ENCODE peak calls at places on chromosomes 12 and 14, in seven cellular contexts. K is foreskin fibroblast, R is endothelial cell of umbilical vein, G is cardiac muscle cell, P is MCF 10A, O is AG04450, L is left ventricle myocardium inferior. D is an unnamed sample.

GRCh38 chr12:116849216-116849615 is 32.0 kb downstream of the HRK start:
- DNase-seq in K (no peak), R (no peak), G (no peak), P (no peak), O (no peak), L (no peak), D (no peak)

GRCh38 chr14:83041224-83041623 is 1507.6 kb upstream of the SEL1L start:
- DNase-seq in K (no peak), R (no peak), G (no peak), P (no peak), O (no peak), L (no peak), D (no peak)

GRCh38 chr12:49553512-49554088 is 14.3 kb downstream of the MCRS1 start:
- DNase-seq in K (peak), R (peak), G (no peak), P (peak), O (no peak), L (no peak), D (no peak)

GRCh38 chr14:61420326-61420725 is 98.9 kb downstream of the PRKCH start:
- DNase-seq in K (peak), R (peak), G (no peak), P (peak), O (no peak), L (no peak), D (no peak)

GRCh38 chr12:45849289-45849688 is 119.8 kb downstream of the ARID2 start:
- DNase-seq in K (no peak), R (no peak), G (no peak), P (no peak), O (no peak), L (no peak), D (no peak)

GRCh38 chr12:666766-667308 is 3.6 kb upstream of the NINJ2 start:
- DNase-seq in K (peak), R (no peak), G (no peak), P (peak), O (no peak), L (no peak), D (no peak)

GRCh38 chr14:103594265-103594664 is 31.5 kb downstream of the COA8 start:
- DNase-seq in K (peak), R (no peak), G (peak), P (peak), O (no peak), L (peak), D (no peak)

GRCh38 chr12:43957732-43958131 is 121.9 kb downstream of the TMEM117 start:
- DNase-seq in K (peak), R (peak), G (peak), P (peak), O (peak), L (no peak), D (no peak)

GRCh38 chr12:54388214-54389138 is 3.9 kb upstream of the ZNF385A start:
- DNase-seq in K (peak), R (no peak), G (no peak), P (no peak), O (no peak), L (no peak), D (no peak)

GRCh38 chr12:109763201-109763841 is 49.7 kb downstream of the FAM222A start:
- DNase-seq in K (peak), R (peak), G (peak), P (peak), O (no peak), L (no peak), D (peak)

GRCh38 chr12:99765469-99766114 is 118.0 kb downstream of the GARIN6 start:
- DNase-seq in K (no peak), R (no peak), G (no peak), P (no peak), O (no peak), L (no peak), D (no peak)

GRCh38 chr14:75301666-75302325 is 23.2 kb downstream of the FOS start:
- DNase-seq in K (peak), R (peak), G (peak), P (peak), O (no peak), L (peak), D (peak)

GRCh38 chr12:1517007-1517406 is 77.4 kb downstream of the FBXL14 start:
- DNase-seq in K (peak), R (no peak), G (peak), P (peak), O (no peak), L (no peak), D (no peak)

GRCh38 chr12:47816646-47817271 is 2.9 kb downstream of the HDAC7 start:
- DNase-seq in K (peak), R (peak), G (no peak), P (no peak), O (no peak), L (no peak), D (no peak)

GRCh38 chr12:50101663-50102062 is 2.1 kb upstream of the GPD1 start:
- DNase-seq in K (peak), R (peak), G (peak), P (peak), O (peak), L (no peak), D (no peak)

GRCh38 chr12:89892426-89892825 is 183.8 kb upstream of the ATP2B1 start:
- DNase-seq in K (peak), R (no peak), G (no peak), P (no peak), O (no peak), L (no peak), D (no peak)

GRCh38 chr12:10143205-10143604 is 13.2 kb upstream of the CLEC7A start:
- DNase-seq in K (peak), R (peak), G (peak), P (no peak), O (no peak), L (no peak), D (no peak)

GRCh38 chr12:32502693-32503510 is 103.5 kb downstream of the FGD4 start:
- DNase-seq in K (peak), R (peak), G (peak), P (peak), O (no peak), L (no peak), D (no peak)

GRCh38 chr14:103949386-103949785 is 7.1 kb upstream of the RD3L start:
- DNase-seq in K (no peak), R (no peak), G (peak), P (peak), O (no peak), L (no peak), D (no peak)

GRCh38 chr14:74085047-74085637 is 386 bp downstream of the LIN52 start:
- DNase-seq in K (peak), R (no peak), G (peak), P (peak), O (no peak), L (no peak), D (peak)

GRCh38 chr14:72787841-72788240 is 106.1 kb downstream of the DPF3 start:
- DNase-seq in K (no peak), R (no peak), G (no peak), P (no peak), O (no peak), L (no peak), D (no peak)

GRCh38 chr12:52168019-52168717 is 23.6 kb downstream of the KRT80 start:
- DNase-seq in K (peak), R (peak), G (no peak), P (peak), O (no peak), L (no peak), D (no peak)

GRCh38 chr12:106493531-106493930 is 89.3 kb upstream of the RFX4 start:
- DNase-seq in K (no peak), R (no peak), G (no peak), P (no peak), O (no peak), L (no peak), D (no peak)

GRCh38 chr14:54567634-54568561 is 970 bp downstream of the SAMD4A start:
- DNase-seq in K (peak), R (peak), G (peak), P (peak), O (no peak), L (peak), D (peak)

GRCh38 chr14:80634106-80634758 is 307.3 kb downstream of the CEP128 start:
- DNase-seq in K (peak), R (peak), G (peak), P (peak), O (no peak), L (no peak), D (no peak)

GRCh38 chr14:50364792-50365191 is 31.9 kb downstream of the CDKL1 start:
- DNase-seq in K (no peak), R (no peak), G (no peak), P (no peak), O (no peak), L (no peak), D (no peak)

GRCh38 chr12:64006211-64006610 is 161.7 kb downstream of the SRGAP1 start:
- DNase-seq in K (no peak), R (no peak), G (peak), P (no peak), O (no peak), L (no peak), D (no peak)

GRCh38 chr12:75479963-75480461 is 543 bp upstream of the GLIPR1 start:
- DNase-seq in K (peak), R (peak), G (peak), P (peak), O (no peak), L (no peak), D (no peak)

GRCh38 chr14:106694638-106695393 is 1168.4 kb downstream of the TMEM121 start:
- DNase-seq in K (no peak), R (no peak), G (no peak), P (peak), O (no peak), L (peak), D (peak)

GRCh38 chr14:106686533-106686932 is 1160.2 kb downstream of the TMEM121 start:
- DNase-seq in K (no peak), R (no peak), G (no peak), P (no peak), O (no peak), L (no peak), D (no peak)

GRCh38 chr14:106690333-106690891 is 1164.0 kb downstream of the TMEM121 start:
- DNase-seq in K (no peak), R (no peak), G (no peak), P (no peak), O (no peak), L (no peak), D (no peak)

DNA sequence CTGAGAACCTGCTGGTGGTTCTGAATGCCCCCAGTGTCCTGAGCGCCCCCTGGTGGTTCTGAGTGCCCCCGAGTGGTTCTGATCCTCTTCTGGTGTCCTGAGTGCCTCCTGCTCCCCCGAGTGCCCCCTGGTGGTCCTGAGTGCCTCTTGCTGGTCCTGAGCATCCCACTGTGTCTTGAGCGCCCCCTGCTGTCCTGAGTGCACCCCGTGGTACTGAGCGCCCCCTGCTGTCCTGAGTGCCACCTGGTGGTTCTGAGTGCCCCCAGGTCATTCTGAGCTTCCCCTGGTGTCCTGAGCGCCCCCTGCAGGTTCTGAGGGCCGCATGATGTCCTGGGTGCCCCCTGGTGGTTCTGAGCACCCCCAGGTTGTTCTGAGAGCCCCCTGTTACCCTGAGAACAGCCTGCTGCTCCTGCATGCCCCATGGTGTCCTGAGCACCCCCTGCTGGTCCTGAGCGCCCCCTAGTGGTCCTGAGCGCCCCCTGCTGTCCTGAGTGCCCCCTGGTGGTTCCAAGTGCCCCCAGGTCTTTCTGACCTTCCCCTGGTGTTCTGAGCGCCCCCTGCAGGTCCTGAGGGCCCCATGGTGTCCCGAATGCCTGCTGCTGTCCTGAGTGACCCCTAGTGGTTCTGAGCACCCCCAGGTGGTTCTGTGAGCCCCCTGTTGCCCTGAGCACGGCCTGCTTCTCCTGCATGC is 1165.4 kb downstream of the TMEM121 start:
- DNase-seq in K (no peak), R (no peak), G (no peak), P (no peak), O (no peak), L (peak), D (peak)
- TF ChIP-seq CTCF in K (no peak), R (no peak), G (no peak), P (peak), O (no peak), L (no peak), D (peak)

DNA sequence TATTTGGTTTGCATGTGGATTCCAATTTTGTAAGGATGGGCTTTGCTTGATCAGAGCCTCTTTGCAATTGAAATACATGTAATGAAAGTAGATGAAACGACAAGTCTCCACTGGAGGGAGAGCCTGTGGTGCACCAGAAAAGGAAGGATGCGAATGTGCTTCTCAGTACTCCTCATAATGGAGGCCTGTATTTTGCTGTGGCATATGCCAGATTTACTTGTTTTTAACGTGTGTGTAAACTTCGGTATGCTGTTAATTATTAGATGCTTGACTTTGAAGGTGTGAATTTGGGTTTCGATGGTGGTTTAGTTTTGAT is 2.8 kb downstream of the DYRK2 start:
- DNase-seq in K (peak), R (peak), G (peak), P (peak), O (no peak), L (no peak), D (no peak)
- TF ChIP-seq CTCF in K (peak), R (no peak), G (peak), P (peak), O (peak), L (peak), D (no peak)

DNA sequence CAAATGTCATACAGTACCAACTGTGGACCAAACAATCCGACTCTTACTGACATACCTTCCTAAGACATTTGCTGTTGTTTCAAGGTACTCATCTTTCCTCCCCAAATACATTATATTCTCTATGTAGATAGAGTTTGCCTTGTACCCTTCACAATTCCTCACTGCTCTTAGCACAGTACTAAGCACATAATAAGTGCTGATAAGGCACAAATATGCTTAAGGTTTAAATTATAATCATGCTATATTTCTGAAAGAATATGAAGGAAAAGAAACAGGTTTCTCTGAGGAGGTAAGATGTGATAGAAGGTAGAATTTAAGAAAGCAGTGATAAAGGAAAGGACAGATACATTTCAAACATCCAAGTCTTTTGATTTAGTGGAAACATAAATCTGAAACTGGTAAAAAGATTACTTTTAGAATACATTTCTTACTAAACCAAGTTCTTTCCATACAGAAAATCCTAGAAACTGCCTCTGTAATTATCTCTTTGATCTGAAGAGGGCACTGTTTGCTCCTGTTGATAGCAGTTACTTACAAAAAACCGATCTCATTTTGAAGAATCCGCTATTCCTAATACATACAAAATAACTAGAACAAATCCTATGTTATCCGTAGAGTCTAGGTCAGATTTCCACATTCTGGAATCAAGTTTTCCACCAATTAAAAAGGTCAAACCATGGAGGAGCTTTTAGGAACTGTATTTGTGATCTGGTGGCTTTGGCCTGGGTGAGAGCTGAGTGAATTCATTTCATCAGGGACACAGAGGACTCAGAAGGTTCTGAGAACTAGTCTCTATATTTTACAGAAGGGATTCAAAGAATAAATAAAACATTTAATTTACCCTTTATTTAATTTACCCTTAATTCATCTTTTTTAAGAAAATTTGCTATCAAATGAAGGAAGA is 311.9 kb downstream of the DAD1 start:
- DNase-seq in K (peak), R (peak), G (peak), P (peak), O (no peak), L (no peak), D (no peak)
- TF ChIP-seq CTCF in K (peak), R (peak), G (peak), P (peak), O (peak), L (peak), D (peak)

DNA sequence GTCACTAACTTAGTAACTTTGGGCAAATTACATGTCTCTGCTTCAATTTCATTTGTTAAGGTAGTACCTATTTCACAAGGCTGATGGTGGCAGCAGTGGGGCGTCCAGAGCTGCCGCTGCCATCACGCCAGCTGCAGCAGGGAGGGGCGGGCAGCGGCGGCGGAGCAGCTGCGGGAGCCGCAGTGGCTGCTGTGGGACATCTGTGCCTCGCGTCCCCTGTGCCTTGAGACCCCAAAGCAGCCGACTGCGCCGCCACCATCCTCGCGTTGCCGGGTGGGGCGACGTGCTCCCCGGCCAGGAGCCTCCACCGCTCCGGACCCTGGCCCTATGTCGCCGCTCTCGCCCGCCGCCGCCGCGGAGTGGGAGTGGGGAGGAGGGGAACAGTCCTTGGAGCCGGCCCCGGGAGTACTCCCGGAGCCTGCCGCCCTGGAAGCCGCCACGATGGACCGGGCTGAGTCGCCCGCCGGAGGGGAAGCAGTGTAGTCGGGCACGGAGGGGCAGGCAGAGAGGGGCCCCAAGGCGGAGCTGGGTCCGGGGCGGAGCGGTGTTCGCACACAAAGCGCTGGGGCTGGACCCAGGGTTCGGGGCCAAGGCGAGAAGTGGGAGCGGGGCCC is 51.4 kb downstream of the A2M start:
- DNase-seq in K (peak), R (peak), G (peak), P (peak), O (no peak), L (peak), D (peak)
- TF ChIP-seq CTCF in K (peak), R (peak), G (no peak), P (peak), O (no peak), L (peak), D (peak)

DNA sequence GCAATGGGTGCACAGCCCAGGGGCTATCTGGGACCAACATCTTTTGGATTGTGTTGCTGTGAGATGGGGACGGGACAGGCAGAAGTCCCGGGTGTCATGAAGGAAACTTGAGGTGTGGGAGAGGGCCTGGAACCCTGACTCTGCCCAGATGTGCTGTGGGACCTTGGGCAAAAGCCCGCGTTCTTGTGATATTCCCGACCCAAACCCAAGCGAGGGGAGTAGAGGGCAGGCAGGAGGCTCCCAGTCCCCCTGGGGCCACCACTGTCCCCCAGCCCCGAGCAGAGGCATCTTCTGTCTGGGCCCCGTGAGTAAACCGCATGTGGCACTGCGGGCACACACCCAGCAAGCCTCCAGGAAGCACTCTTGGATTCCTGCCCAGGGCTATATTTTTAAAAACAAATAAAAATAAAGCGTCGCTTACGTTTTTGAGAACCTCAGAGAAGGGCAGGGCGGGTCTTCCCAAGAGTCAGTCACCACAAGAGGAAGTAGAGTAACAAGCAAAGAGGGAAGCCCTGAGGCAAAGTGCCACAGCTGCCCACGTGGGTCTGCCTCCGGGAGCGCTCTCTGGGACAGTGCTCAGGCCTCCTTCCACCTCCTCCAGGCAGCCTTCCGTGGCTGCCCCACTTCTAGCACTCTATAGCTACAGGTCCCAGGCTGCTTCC is 39.5 kb downstream of the BEGAIN start:
- DNase-seq in K (peak), R (peak), G (peak), P (peak), O (no peak), L (peak), D (peak)
- TF ChIP-seq CTCF in K (no peak), R (no peak), G (no peak), P (no peak), O (no peak), L (no peak), D (no peak)

DNA sequence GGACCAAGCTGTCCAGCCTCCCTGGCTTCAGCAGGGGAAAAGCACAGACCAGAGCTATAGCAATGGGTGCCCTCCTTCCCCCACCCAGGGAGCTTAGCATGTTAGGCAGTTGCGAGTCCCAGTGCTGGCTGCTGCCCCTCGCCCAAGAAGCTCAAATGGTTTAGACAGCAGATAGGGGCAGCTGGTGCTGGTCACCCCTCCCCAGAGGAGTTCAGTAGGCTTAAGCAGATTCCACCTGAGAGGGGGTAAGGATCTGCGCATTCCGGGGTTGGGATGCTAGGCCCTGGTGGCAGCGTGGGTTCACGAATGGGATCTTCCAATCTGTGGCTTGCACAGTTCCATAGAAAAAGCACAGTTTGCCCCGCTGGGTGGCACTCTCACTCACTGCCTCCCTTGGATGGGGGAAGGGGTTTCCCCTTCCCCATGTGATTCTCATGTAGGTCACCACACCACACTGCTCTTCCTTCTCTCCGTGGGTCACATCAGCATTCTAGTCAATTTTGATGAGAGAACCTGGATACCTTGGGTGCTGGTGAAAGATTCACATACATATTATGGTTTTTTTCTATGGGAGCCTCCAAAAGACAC is 665.6 kb downstream of the C12orf50 start:
- DNase-seq in K (no peak), R (no peak), G (no peak), P (no peak), O (no peak), L (no peak), D (no peak)
- TF ChIP-seq CTCF in K (no peak), R (no peak), G (no peak), P (no peak), O (no peak), L (no peak), D (no peak)

GRCh38 chr12:30823140-30823669 is 68.5 kb upstream of the CAPRIN2 start:
- DNase-seq in K (no peak), R (no peak), G (peak), P (no peak), O (no peak), L (peak), D (no peak)
- TF ChIP-seq CTCF in K (peak), R (no peak), G (peak), P (no peak), O (peak), L (peak), D (no peak)

D was measured in CD14-positive monocyte.